ENCODE peak calls at places on chromosomes 16 and 17, in ten cellular contexts. One of them, this sample, is unnamed.

GRCh38 chr17:80834896-80835281 is 156.8 kb upstream of the CHMP6 start:
- DNase-seq in cardiac muscle cell: no peak
- DNase-seq in amygdala: no peak
- DNase-seq in HS-5: no peak
- DNase-seq in AG09309: no peak
- DNase-seq in fibroblast of the aortic adventitia: no peak
- DNase-seq in lung: no peak
- DNase-seq in ELR: no peak
- DNase-seq in NCI-H524: peak
- DNase-seq in memory B cell: no peak
- DNase-seq in this sample: no peak

GRCh38 chr17:81909966-81910839 is 996 bp downstream of the PCYT2 start:
- DNase-seq in cardiac muscle cell: peak
- DNase-seq in amygdala: no peak
- DNase-seq in HS-5: no peak
- DNase-seq in AG09309: no peak
- DNase-seq in fibroblast of the aortic adventitia: no peak
- DNase-seq in lung: no peak
- DNase-seq in ELR: peak
- DNase-seq in NCI-H524: no peak
- DNase-seq in memory B cell: no peak
- DNase-seq in this sample: no peak

GRCh38 chr16:80285089-80285488 is 255.7 kb upstream of the DYNLRB2 start:
- DNase-seq in cardiac muscle cell: no peak
- DNase-seq in amygdala: no peak
- DNase-seq in HS-5: peak
- DNase-seq in AG09309: no peak
- DNase-seq in fibroblast of the aortic adventitia: peak
- DNase-seq in lung: no peak
- DNase-seq in ELR: peak
- DNase-seq in NCI-H524: no peak
- DNase-seq in memory B cell: no peak
- DNase-seq in this sample: no peak

GRCh38 chr17:47275245-47275984 is 21.8 kb downstream of the ITGB3 start:
- DNase-seq in cardiac muscle cell: peak
- DNase-seq in amygdala: no peak
- DNase-seq in HS-5: no peak
- DNase-seq in AG09309: peak
- DNase-seq in fibroblast of the aortic adventitia: peak
- DNase-seq in lung: peak
- DNase-seq in ELR: peak
- DNase-seq in NCI-H524: no peak
- DNase-seq in memory B cell: no peak
- DNase-seq in this sample: peak

GRCh38 chr16:83305092-83305491 is 502.7 kb upstream of the HSBP1 start:
- DNase-seq in cardiac muscle cell: no peak
- DNase-seq in amygdala: no peak
- DNase-seq in HS-5: peak
- DNase-seq in AG09309: peak
- DNase-seq in fibroblast of the aortic adventitia: peak
- DNase-seq in lung: no peak
- DNase-seq in ELR: peak
- DNase-seq in NCI-H524: no peak
- DNase-seq in memory B cell: no peak
- DNase-seq in this sample: peak

GRCh38 chr17:75504347-75505151 is 10.8 kb downstream of the CASKIN2 start:
- DNase-seq in cardiac muscle cell: peak
- DNase-seq in amygdala: no peak
- DNase-seq in HS-5: no peak
- DNase-seq in AG09309: no peak
- DNase-seq in fibroblast of the aortic adventitia: no peak
- DNase-seq in lung: no peak
- DNase-seq in ELR: peak
- DNase-seq in NCI-H524: no peak
- DNase-seq in memory B cell: peak
- DNase-seq in this sample: no peak

GRCh38 chr16:21158208-21159110 is at the start of gene LDAF1:
- DNase-seq in cardiac muscle cell: peak
- DNase-seq in amygdala: no peak
- DNase-seq in HS-5: peak
- DNase-seq in AG09309: no peak
- DNase-seq in fibroblast of the aortic adventitia: peak
- DNase-seq in lung: peak
- DNase-seq in ELR: peak
- DNase-seq in NCI-H524: peak
- DNase-seq in memory B cell: peak
- DNase-seq in this sample: no peak

GRCh38 chr16:10776280-10776679 is 32.6 kb downstream of the NUBP1 start:
- DNase-seq in cardiac muscle cell: no peak
- DNase-seq in amygdala: no peak
- DNase-seq in HS-5: no peak
- DNase-seq in AG09309: no peak
- DNase-seq in fibroblast of the aortic adventitia: no peak
- DNase-seq in lung: no peak
- DNase-seq in ELR: no peak
- DNase-seq in NCI-H524: no peak
- DNase-seq in memory B cell: no peak
- DNase-seq in this sample: no peak

GRCh38 chr16:22117666-22118065 is 25.3 kb downstream of the VWA3A start:
- DNase-seq in cardiac muscle cell: no peak
- DNase-seq in amygdala: no peak
- DNase-seq in HS-5: no peak
- DNase-seq in AG09309: no peak
- DNase-seq in fibroblast of the aortic adventitia: no peak
- DNase-seq in lung: no peak
- DNase-seq in ELR: no peak
- DNase-seq in NCI-H524: no peak
- DNase-seq in memory B cell: no peak
- DNase-seq in this sample: no peak

GRCh38 chr16:49127103-49127502 is 154.5 kb downstream of the CBLN1 start:
- DNase-seq in cardiac muscle cell: peak
- DNase-seq in amygdala: no peak
- DNase-seq in HS-5: no peak
- DNase-seq in AG09309: no peak
- DNase-seq in fibroblast of the aortic adventitia: no peak
- DNase-seq in lung: no peak
- DNase-seq in ELR: no peak
- DNase-seq in NCI-H524: no peak
- DNase-seq in memory B cell: no peak
- DNase-seq in this sample: no peak

This sample was measured in smooth muscle cell of the brain vasculature.